ENCODE peak calls at places on chromosomes 2 and 18, in four cellular contexts. V is HEK293T, X is K562, J is HepG2. H is an unnamed sample.

GRCh38 chr2:105919191-105919811 is 174.6 kb downstream of the NCK2 start:
- DNase-seq in J (peak; percentile 99), X (no peak), V (no peak), H (no peak)

GRCh38 chr2:180730976-180731375 is 249.4 kb upstream of the UBE2E3 start:
- DNase-seq in V (no peak), J (peak; percentile 28), X (no peak), H (no peak)

GRCh38 chr2:127591221-127591923 is 54.6 kb upstream of the GPR17 start:
- DNase-seq in J (peak; percentile 74), X (peak; percentile 73), V (peak; percentile 85), H (peak; percentile 88)

GRCh38 chr18:48711651-48712486 is 173.0 kb downstream of the CTIF start:
- DNase-seq in V (peak; percentile 41), J (peak; percentile 13), X (peak; percentile 50), H (peak; percentile 40)

GRCh38 chr2:88755836-88756235 is 64.4 kb downstream of the RPIA start:
- DNase-seq in J (no peak), X (no peak), V (no peak), H (no peak)

GRCh38 chr2:237639441-237640220 is 12.2 kb downstream of the LRRFIP1 start:
- DNase-seq in J (peak; percentile 61), X (no peak), V (no peak), H (no peak)

GRCh38 chr2:235928751-235929370 is 239.3 kb downstream of the GBX2 start:
- DNase-seq in J (no peak), V (no peak), X (no peak), H (no peak)

GRCh38 chr18:46939337-46939963 is 22.0 kb downstream of the KATNAL2 start:
- DNase-seq in X (no peak), J (peak; percentile 15), V (no peak), H (no peak)

GRCh38 chr2:84631047-84631446 is 114.7 kb downstream of the DNAH6 start:
- DNase-seq in V (peak; percentile 60), X (peak; percentile 29), J (peak; percentile 48), H (no peak)

GRCh38 chr2:146124741-146125140 is 1604.8 kb upstream of the ZEB2 start:
- DNase-seq in V (no peak), J (no peak), X (no peak), H (no peak)

GRCh38 chr18:26091047-26091630 is 726 bp upstream of the SS18 start:
- DNase-seq in V (no peak), J (peak; percentile 54), X (peak; percentile 84), H (peak; percentile 42)
- TF ChIP-seq ELF4 in V (no peak), J (no peak), X (no peak), H (no peak)

DNA sequence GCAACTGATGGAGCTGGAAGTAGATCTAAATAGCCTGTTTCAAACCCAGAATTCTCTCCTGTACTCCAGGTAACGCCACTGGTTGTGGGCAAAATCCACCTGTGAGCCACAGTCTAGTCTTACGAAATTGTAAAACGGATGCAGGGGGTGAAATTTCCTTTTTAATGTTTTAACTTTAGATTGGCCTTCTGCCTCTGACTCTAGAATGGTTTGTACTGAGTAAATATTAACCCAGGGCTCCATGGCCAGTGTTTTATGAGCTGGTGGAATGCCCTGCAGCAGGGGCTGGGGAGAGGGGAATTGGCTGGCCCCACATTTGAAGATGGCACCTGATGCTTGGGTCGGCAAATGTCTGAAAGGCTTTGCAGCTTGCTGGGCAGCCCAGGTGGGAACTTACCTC is 156.6 kb downstream of the MYCN start:
- DNase-seq in V (no peak), J (peak; percentile 51), X (no peak), H (no peak)
- TF ChIP-seq ELF4 in V (no peak), J (no peak), X (no peak), H (no peak)

GRCh38 chr2:176680916-176681315 is 411.7 kb downstream of the MTX2 start:
- DNase-seq in X (no peak), J (no peak), V (no peak), H (no peak)
- TF ChIP-seq ELF4 in X (no peak), J (no peak), V (no peak), H (no peak)

GRCh38 chr2:43268066-43268971 is 41.9 kb upstream of the ZFP36L2 start:
- DNase-seq in V (no peak), J (no peak), X (no peak), H (no peak)

GRCh38 chr2:43270461-43270860 is 44.1 kb upstream of the ZFP36L2 start:
- DNase-seq in J (no peak), X (no peak), V (no peak), H (no peak)

GRCh38 chr2:43269706-43270105 is 43.3 kb upstream of the ZFP36L2 start:
- DNase-seq in V (no peak), X (no peak), J (no peak), H (no peak)

GRCh38 chr2:43267393-43267792 is 41.0 kb upstream of the ZFP36L2 start:
- DNase-seq in J (no peak), X (no peak), V (no peak), H (no peak)

GRCh38 chr2:43269074-43269572 is 42.7 kb upstream of the ZFP36L2 start:
- DNase-seq in V (no peak), X (peak; percentile 73), J (no peak), H (no peak)
- TF ChIP-seq ELF4 in V (no peak), X (no peak), J (no peak), H (no peak)

H was measured in WTC11.